ENCODE peak calls at places on chromosomes 1 and 21, in seven cellular contexts. L is H54, E is ovary, N is uterus, M is IMR-90, B is thyroid gland, U is heart left ventricle. C is an unnamed sample.

GRCh38 chr1:36622741-36623648 is 140.3 kb upstream of the CSF3R start:
- DNase-seq in L (no peak), E (no peak), N (no peak), M (no peak), B (no peak), U (no peak), C (no peak)

GRCh38 chr1:110746644-110747259 is 72.0 kb upstream of the KCNA3 start:
- DNase-seq in L (peak), E (no peak), N (no peak), M (peak), B (peak), U (peak), C (peak)

GRCh38 chr1:236890152-236891056 is 95.3 kb downstream of the MTR start:
- DNase-seq in L (no peak), E (no peak), N (peak), M (no peak), B (no peak), U (peak), C (no peak)

GRCh38 chr1:237119091-237119490 is 77.1 kb downstream of the RYR2 start:
- DNase-seq in L (no peak), E (no peak), N (no peak), M (no peak), B (no peak), U (no peak), C (no peak)

GRCh38 chr1:61141288-61142044 is 59.1 kb downstream of the NFIA start:
- DNase-seq in L (no peak), E (peak), N (no peak), M (peak), B (no peak), U (no peak), C (peak)

GRCh38 chr1:67559222-67559700 is 125.7 kb upstream of the GADD45A start:
- DNase-seq in L (no peak), E (peak), N (peak), M (peak), B (peak), U (peak), C (no peak)

GRCh38 chr1:41862411-41863221 is 56.1 kb downstream of the HIVEP3 start:
- DNase-seq in L (peak), E (no peak), N (no peak), M (peak), B (no peak), U (no peak), C (peak)

GRCh38 chr1:220544901-220545303 is 17.0 kb downstream of the MARK1 start:
- DNase-seq in L (no peak), E (no peak), N (no peak), M (peak), B (peak), U (no peak), C (no peak)

GRCh38 chr1:36743286-36744005 is 260.7 kb upstream of the CSF3R start:
- DNase-seq in L (no peak), E (no peak), N (no peak), M (no peak), B (no peak), U (no peak), C (no peak)

GRCh38 chr1:222124602-222125001 is 382.7 kb upstream of the DUSP10 start:
- DNase-seq in L (no peak), E (no peak), N (no peak), M (no peak), B (no peak), U (no peak), C (no peak)

GRCh38 chr1:18666317-18666920 is 35.8 kb downstream of the PAX7 start:
- DNase-seq in L (no peak), E (no peak), N (no peak), M (no peak), B (no peak), U (no peak), C (no peak)

GRCh38 chr21:38293765-38294164 is 37.0 kb downstream of the KCNJ15 start:
- DNase-seq in L (no peak), E (no peak), N (no peak), M (no peak), B (no peak), U (peak), C (no peak)

GRCh38 chr1:244330318-244330625 is 121.4 kb downstream of the ADSS2 start:
- DNase-seq in L (no peak), E (no peak), N (no peak), M (no peak), B (no peak), U (no peak), C (no peak)

GRCh38 chr1:6770727-6771567 is 14.3 kb upstream of the CAMTA1 start:
- DNase-seq in L (peak), E (no peak), N (no peak), M (peak), B (peak), U (no peak), C (no peak)
- TF ChIP-seq POLR2A in L (no peak), E (no peak), N (no peak), M (no peak), B (no peak), U (no peak), C (no peak)

GRCh38 chr1:56755911-56756310 is 63.3 kb downstream of the FYB2 start:
- DNase-seq in L (no peak), E (no peak), N (no peak), M (no peak), B (no peak), U (no peak), C (no peak)
- TF ChIP-seq POLR2A in L (no peak), E (no peak), N (no peak), M (no peak), B (no peak), U (no peak), C (no peak)

GRCh38 chr1:234977891-234978396 is 150.7 kb downstream of the TOMM20 start:
- DNase-seq in L (no peak), E (no peak), N (no peak), M (no peak), B (no peak), U (no peak), C (no peak)

GRCh38 chr1:234979316-234980223 is 149.1 kb downstream of the TOMM20 start:
- DNase-seq in L (no peak), E (no peak), N (no peak), M (no peak), B (no peak), U (no peak), C (no peak)

GRCh38 chr1:234976880-234977680 is 151.6 kb downstream of the TOMM20 start:
- DNase-seq in L (no peak), E (no peak), N (no peak), M (no peak), B (no peak), U (no peak), C (no peak)

GRCh38 chr1:234980224-234980656 is 148.4 kb downstream of the TOMM20 start:
- DNase-seq in L (no peak), E (no peak), N (no peak), M (no peak), B (no peak), U (no peak), C (no peak)

DNA sequence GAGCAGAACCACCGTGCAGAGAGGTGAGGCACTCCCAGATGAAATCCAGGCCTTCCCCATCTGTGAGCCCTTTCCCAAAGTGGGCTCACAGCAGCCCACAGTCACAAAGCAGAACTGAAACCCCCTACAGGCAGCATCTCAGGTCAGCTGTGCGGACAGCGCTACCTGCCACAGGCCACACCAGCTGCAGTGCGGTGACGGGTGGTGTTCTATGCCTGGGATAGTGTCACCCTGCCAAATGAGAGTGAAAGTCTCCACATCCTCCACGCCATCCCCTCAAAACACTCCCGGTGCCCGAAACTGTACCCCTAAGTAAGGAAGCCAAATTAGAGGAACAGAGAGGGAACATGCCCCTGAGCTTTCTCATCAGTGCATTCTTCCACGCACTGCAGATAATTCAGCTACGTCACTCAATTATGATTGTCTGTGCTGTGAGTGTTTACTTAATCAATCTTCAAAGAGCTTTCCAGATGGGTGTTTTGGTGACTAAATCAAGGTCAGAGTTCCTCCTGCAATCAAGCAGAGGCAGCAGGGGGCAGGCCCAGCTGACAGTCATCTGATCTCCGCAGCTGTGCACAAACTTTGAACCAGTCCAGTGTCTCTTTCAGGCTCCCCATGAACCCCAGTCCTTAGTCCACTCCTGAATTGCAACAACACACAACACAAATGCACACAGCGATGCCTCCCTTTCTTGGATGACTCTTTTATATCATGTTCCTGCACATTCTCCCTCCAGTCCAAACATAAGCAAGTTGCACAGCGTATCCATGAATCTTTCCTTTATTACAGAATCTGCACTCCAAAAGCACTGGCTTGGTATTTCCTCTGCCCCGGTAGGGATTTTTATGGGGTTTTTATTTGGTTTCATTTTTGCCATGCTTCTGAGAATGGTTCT is 150.0 kb downstream of the TOMM20 start:
- DNase-seq in L (no peak), E (no peak), N (peak), M (peak), B (no peak), U (peak), C (peak)
- TF ChIP-seq POLR2A in L (no peak), E (no peak), N (no peak), M (peak), B (no peak), U (no peak), C (peak)

GRCh38 chr1:170535418-170535817 is 3.5 kb downstream of the GORAB start:
- DNase-seq in L (no peak), E (no peak), N (no peak), M (no peak), B (no peak), U (no peak), C (no peak)

GRCh38 chr1:170530972-170531757 is 801 bp upstream of the GORAB start:
- DNase-seq in L (no peak), E (peak), N (peak), M (no peak), B (peak), U (peak), C (no peak)

GRCh38 chr1:170534626-170535147 is 2.7 kb downstream of the GORAB start:
- DNase-seq in L (no peak), E (no peak), N (no peak), M (no peak), B (no peak), U (no peak), C (no peak)

GRCh38 chr1:170533331-170533730 is 1.4 kb downstream of the GORAB start:
- DNase-seq in L (no peak), E (no peak), N (no peak), M (peak), B (no peak), U (no peak), C (no peak)

GRCh38 chr1:170531758-170532657 is at the start of gene GORAB:
- DNase-seq in L (peak), E (peak), N (peak), M (peak), B (peak), U (peak), C (peak)
- TF ChIP-seq POLR2A in L (peak), E (peak), N (peak), M (peak), B (peak), U (peak), C (no peak)

GRCh38 chr1:152928671-152929070 is 18.3 kb upstream of the SPRR5 start:
- DNase-seq in L (no peak), E (no peak), N (no peak), M (no peak), B (no peak), U (no peak), C (no peak)
- TF ChIP-seq POLR2A in L (no peak), E (no peak), N (no peak), M (no peak), B (no peak), U (no peak), C (no peak)